ENCODE peak calls at places on chromosome 13, in four cellular contexts. One of them, this sample, is unnamed.

GRCh38 chr13:106794131-106794530 is 226.2 kb upstream of the ARGLU1 start:
- DNase-seq in thoracic aorta: no peak
- DNase-seq in left cardiac atrium: no peak
- DNase-seq in right cardiac atrium: no peak
- DNase-seq in this sample: no peak

GRCh38 chr13:60155978-60156377 is 7.8 kb downstream of the DIAPH3 start:
- DNase-seq in thoracic aorta: no peak
- DNase-seq in left cardiac atrium: no peak
- DNase-seq in right cardiac atrium: no peak
- DNase-seq in this sample: no peak

GRCh38 chr13:35127466-35127865 is 185.4 kb downstream of the NBEA start:
- DNase-seq in thoracic aorta: no peak
- DNase-seq in left cardiac atrium: no peak
- DNase-seq in right cardiac atrium: no peak
- DNase-seq in this sample: no peak

GRCh38 chr13:73417012-73417615 is 358.3 kb downstream of the KLF5 start:
- DNase-seq in thoracic aorta: no peak
- DNase-seq in left cardiac atrium: no peak
- DNase-seq in right cardiac atrium: no peak
- DNase-seq in this sample: peak

GRCh38 chr13:47188802-47189201 is 291.9 kb upstream of the HTR2A start:
- DNase-seq in thoracic aorta: no peak
- DNase-seq in left cardiac atrium: no peak
- DNase-seq in right cardiac atrium: no peak
- DNase-seq in this sample: no peak

GRCh38 chr13:97856001-97856675 is 97.3 kb upstream of the IPO5 start:
- DNase-seq in thoracic aorta: no peak
- DNase-seq in left cardiac atrium: peak
- DNase-seq in right cardiac atrium: peak
- DNase-seq in this sample: no peak

GRCh38 chr13:109939105-109939504 is 152.7 kb upstream of the IRS2 start:
- DNase-seq in thoracic aorta: no peak
- DNase-seq in left cardiac atrium: no peak
- DNase-seq in right cardiac atrium: no peak
- DNase-seq in this sample: no peak

GRCh38 chr13:35818577-35819165 is 312.5 kb downstream of the DCLK1 start:
- DNase-seq in thoracic aorta: no peak
- DNase-seq in left cardiac atrium: no peak
- DNase-seq in right cardiac atrium: no peak
- DNase-seq in this sample: no peak

GRCh38 chr13:95710313-95710712 is 33.4 kb downstream of the DNAJC3 start:
- DNase-seq in thoracic aorta: no peak
- DNase-seq in left cardiac atrium: no peak
- DNase-seq in right cardiac atrium: no peak
- DNase-seq in this sample: no peak

GRCh38 chr13:98975822-98976261 is 2.0 kb downstream of the DOCK9 start:
- DNase-seq in thoracic aorta: no peak
- DNase-seq in left cardiac atrium: no peak
- DNase-seq in right cardiac atrium: no peak
- DNase-seq in this sample: no peak

GRCh38 chr13:75670496-75670895 is 34.4 kb downstream of the LMO7 start:
- DNase-seq in thoracic aorta: no peak
- DNase-seq in left cardiac atrium: no peak
- DNase-seq in right cardiac atrium: no peak
- DNase-seq in this sample: no peak

GRCh38 chr13:112885782-112886268 is 83.2 kb upstream of the MCF2L start:
- DNase-seq in thoracic aorta: no peak
- DNase-seq in left cardiac atrium: peak
- DNase-seq in right cardiac atrium: peak
- DNase-seq in this sample: peak

GRCh38 chr13:68174905-68175304 is 944.8 kb upstream of the PCDH9 start:
- DNase-seq in thoracic aorta: no peak
- DNase-seq in left cardiac atrium: no peak
- DNase-seq in right cardiac atrium: no peak
- DNase-seq in this sample: no peak

GRCh38 chr13:95623141-95623540 is 21.4 kb downstream of the DZIP1 start:
- DNase-seq in thoracic aorta: no peak
- DNase-seq in left cardiac atrium: no peak
- DNase-seq in right cardiac atrium: no peak
- DNase-seq in this sample: no peak

GRCh38 chr13:59970847-59971246 is 192.9 kb downstream of the DIAPH3 start:
- DNase-seq in thoracic aorta: no peak
- DNase-seq in left cardiac atrium: no peak
- DNase-seq in right cardiac atrium: no peak
- DNase-seq in this sample: no peak

GRCh38 chr13:26112843-26113242 is 61.0 kb upstream of the SHISA2 start:
- DNase-seq in thoracic aorta: no peak
- DNase-seq in left cardiac atrium: no peak
- DNase-seq in right cardiac atrium: no peak
- DNase-seq in this sample: peak

GRCh38 chr13:50357586-50358118 is 342.4 kb downstream of the KCNRG start:
- DNase-seq in thoracic aorta: no peak
- DNase-seq in left cardiac atrium: peak
- DNase-seq in right cardiac atrium: no peak
- DNase-seq in this sample: no peak

GRCh38 chr13:59494560-59494970 is 669.2 kb downstream of the DIAPH3 start:
- DNase-seq in thoracic aorta: no peak
- DNase-seq in left cardiac atrium: peak
- DNase-seq in right cardiac atrium: no peak
- DNase-seq in this sample: no peak

GRCh38 chr13:33483471-33483870 is 197.9 kb upstream of the STARD13 start:
- DNase-seq in thoracic aorta: no peak
- DNase-seq in left cardiac atrium: no peak
- DNase-seq in right cardiac atrium: no peak
- DNase-seq in this sample: no peak

GRCh38 chr13:100022798-100023197 is 41.2 kb downstream of the ZIC2 start:
- DNase-seq in thoracic aorta: no peak
- DNase-seq in left cardiac atrium: no peak
- DNase-seq in right cardiac atrium: no peak
- DNase-seq in this sample: no peak

GRCh38 chr13:19984430-19985218 is 26.1 kb downstream of the ZMYM2 start:
- DNase-seq in thoracic aorta: no peak
- DNase-seq in left cardiac atrium: no peak
- DNase-seq in right cardiac atrium: no peak
- DNase-seq in this sample: peak

GRCh38 chr13:45333973-45334922 is 6.7 kb downstream of the TPT1 start:
- DNase-seq in thoracic aorta: no peak
- DNase-seq in left cardiac atrium: no peak
- DNase-seq in right cardiac atrium: no peak
- DNase-seq in this sample: no peak

GRCh38 chr13:70171151-70171550 is 62.9 kb upstream of the KLHL1 start:
- DNase-seq in thoracic aorta: no peak
- DNase-seq in left cardiac atrium: no peak
- DNase-seq in right cardiac atrium: no peak
- DNase-seq in this sample: no peak

GRCh38 chr13:41976491-41976890 is 15.6 kb upstream of the VWA8 start:
- DNase-seq in thoracic aorta: no peak
- DNase-seq in left cardiac atrium: no peak
- DNase-seq in right cardiac atrium: no peak
- DNase-seq in this sample: no peak

GRCh38 chr13:51534075-51534817 is 50.0 kb upstream of the WDFY2 start:
- DNase-seq in thoracic aorta: no peak
- DNase-seq in left cardiac atrium: peak
- DNase-seq in right cardiac atrium: peak
- DNase-seq in this sample: no peak